ENCODE peak calls at places on chromosomes 7 and 10, in four cellular contexts. One of them, this sample, is unnamed.

GRCh38 chr7:73774923-73775322 is 4.9 kb upstream of the CLDN3 start:
- DNase-seq in aorta: no peak
- DNase-seq in G401: no peak
- DNase-seq in ascending aorta: no peak
- DNase-seq in this sample: no peak

GRCh38 chr7:3683886-3684539 is 383.0 kb downstream of the SDK1 start:
- DNase-seq in aorta: no peak
- DNase-seq in ascending aorta: no peak
- DNase-seq in G401: no peak
- DNase-seq in this sample: no peak

GRCh38 chr10:103350522-103351260 is at the start of gene PCGF6:
- DNase-seq in G401: peak
- DNase-seq in aorta: peak
- DNase-seq in ascending aorta: peak
- DNase-seq in this sample: peak

GRCh38 chr7:47128719-47129118 is 453.2 kb downstream of the TNS3 start:
- DNase-seq in aorta: no peak
- DNase-seq in G401: no peak
- DNase-seq in ascending aorta: no peak
- DNase-seq in this sample: no peak

GRCh38 chr7:23894891-23895569 is 185.0 kb downstream of the STK31 start:
- DNase-seq in G401: no peak
- DNase-seq in ascending aorta: no peak
- DNase-seq in aorta: no peak
- DNase-seq in this sample: no peak

GRCh38 chr10:114881462-114881861 is 56.5 kb upstream of the TRUB1 start:
- DNase-seq in ascending aorta: no peak
- DNase-seq in G401: no peak
- DNase-seq in aorta: no peak
- DNase-seq in this sample: no peak

GRCh38 chr10:86385806-86386205 is 19.2 kb upstream of the GRID1 start:
- DNase-seq in ascending aorta: no peak
- DNase-seq in G401: no peak
- DNase-seq in aorta: no peak
- DNase-seq in this sample: no peak

GRCh38 chr7:47893238-47893637 is 55.0 kb downstream of the PKD1L1 start:
- DNase-seq in ascending aorta: no peak
- DNase-seq in aorta: no peak
- DNase-seq in G401: no peak
- DNase-seq in this sample: no peak

GRCh38 chr10:61793760-61794713 is 107.5 kb upstream of the ARID5B start:
- DNase-seq in G401: no peak
- DNase-seq in ascending aorta: no peak
- DNase-seq in aorta: no peak
- DNase-seq in this sample: peak

GRCh38 chr7:27661776-27662489 is 750 bp downstream of the HIBADH start:
- DNase-seq in ascending aorta: peak
- DNase-seq in aorta: peak
- DNase-seq in G401: peak
- DNase-seq in this sample: peak

GRCh38 chr10:21513035-21513434 is 12.4 kb downstream of the SKIDA1 start:
- DNase-seq in G401: no peak
- DNase-seq in ascending aorta: no peak
- DNase-seq in aorta: no peak
- DNase-seq in this sample: no peak

GRCh38 chr7:105618016-105618296 is 36.7 kb upstream of the EFCAB10 start:
- DNase-seq in ascending aorta: no peak
- DNase-seq in G401: no peak
- DNase-seq in aorta: no peak
- DNase-seq in this sample: no peak

GRCh38 chr10:83212632-83213349 is 926.5 kb upstream of the GHITM start:
- DNase-seq in aorta: no peak
- DNase-seq in G401: no peak
- DNase-seq in ascending aorta: no peak
- DNase-seq in this sample: no peak

This sample was measured in pons.